ENCODE peak calls at places on chromosomes 5 and 9, in seven cellular contexts. One of them, this sample, is unnamed.

GRCh38 chr5:146528232-146528631 is 12.2 kb upstream of the GPR151 start:
- DNase-seq in NCI-H1092 treated with DMSO at 0.1 percent for 48 hours: no peak
- DNase-seq in ACHN: no peak
- DNase-seq in stimulated activated CD4-positive, alpha-beta T cell treated with anti-CD3 and anti-CD28 coated beads, TNF-alpha, amount 100 ng/mL, for 4 hours: no peak
- DNase-seq in T-helper 2 cell: no peak
- DNase-seq in cerebellar cortex: no peak
- DNase-seq in hepatic stellate cell: no peak
- DNase-seq in this sample: no peak

GRCh38 chr9:92962846-92963245 is 15.5 kb downstream of the FGD3 start:
- DNase-seq in NCI-H1092 treated with DMSO at 0.1 percent for 48 hours: no peak
- DNase-seq in ACHN: no peak
- DNase-seq in stimulated activated CD4-positive, alpha-beta T cell treated with anti-CD3 and anti-CD28 coated beads, TNF-alpha, amount 100 ng/mL, for 4 hours: no peak
- DNase-seq in T-helper 2 cell: no peak
- DNase-seq in cerebellar cortex: no peak
- DNase-seq in hepatic stellate cell: no peak
- DNase-seq in this sample: no peak

GRCh38 chr9:137255448-137256114 is 454 bp downstream of the NELFB start:
- DNase-seq in NCI-H1092 treated with DMSO at 0.1 percent for 48 hours: no peak
- DNase-seq in ACHN: no peak
- DNase-seq in stimulated activated CD4-positive, alpha-beta T cell treated with anti-CD3 and anti-CD28 coated beads, TNF-alpha, amount 100 ng/mL, for 4 hours: no peak
- DNase-seq in T-helper 2 cell: peak
- DNase-seq in cerebellar cortex: no peak
- DNase-seq in hepatic stellate cell: peak
- DNase-seq in this sample: peak

GRCh38 chr5:130141689-130142320 is 237.5 kb downstream of the CHSY3 start:
- DNase-seq in NCI-H1092 treated with DMSO at 0.1 percent for 48 hours: no peak
- DNase-seq in ACHN: peak
- DNase-seq in stimulated activated CD4-positive, alpha-beta T cell treated with anti-CD3 and anti-CD28 coated beads, TNF-alpha, amount 100 ng/mL, for 4 hours: no peak
- DNase-seq in T-helper 2 cell: peak
- DNase-seq in cerebellar cortex: peak
- DNase-seq in hepatic stellate cell: peak
- DNase-seq in this sample: no peak

GRCh38 chr9:133574791-133575672 is 34.2 kb downstream of the FAM163B start:
- DNase-seq in NCI-H1092 treated with DMSO at 0.1 percent for 48 hours: no peak
- DNase-seq in ACHN: no peak
- DNase-seq in stimulated activated CD4-positive, alpha-beta T cell treated with anti-CD3 and anti-CD28 coated beads, TNF-alpha, amount 100 ng/mL, for 4 hours: no peak
- DNase-seq in T-helper 2 cell: no peak
- DNase-seq in cerebellar cortex: no peak
- DNase-seq in hepatic stellate cell: no peak
- DNase-seq in this sample: no peak

GRCh38 chr9:69168709-69169217 is 5.3 kb upstream of the TJP2 start:
- DNase-seq in NCI-H1092 treated with DMSO at 0.1 percent for 48 hours: no peak
- DNase-seq in ACHN: no peak
- DNase-seq in stimulated activated CD4-positive, alpha-beta T cell treated with anti-CD3 and anti-CD28 coated beads, TNF-alpha, amount 100 ng/mL, for 4 hours: peak
- DNase-seq in T-helper 2 cell: peak
- DNase-seq in cerebellar cortex: no peak
- DNase-seq in hepatic stellate cell: no peak
- DNase-seq in this sample: peak

GRCh38 chr9:121298689-121299112 is 30.7 kb downstream of the GSN start:
- DNase-seq in NCI-H1092 treated with DMSO at 0.1 percent for 48 hours: no peak
- DNase-seq in ACHN: no peak
- DNase-seq in stimulated activated CD4-positive, alpha-beta T cell treated with anti-CD3 and anti-CD28 coated beads, TNF-alpha, amount 100 ng/mL, for 4 hours: no peak
- DNase-seq in T-helper 2 cell: no peak
- DNase-seq in cerebellar cortex: peak
- DNase-seq in hepatic stellate cell: peak
- DNase-seq in this sample: no peak

GRCh38 chr9:744790-745456 is 96.6 kb upstream of the DMRT1 start:
- DNase-seq in NCI-H1092 treated with DMSO at 0.1 percent for 48 hours: no peak
- DNase-seq in ACHN: no peak
- DNase-seq in stimulated activated CD4-positive, alpha-beta T cell treated with anti-CD3 and anti-CD28 coated beads, TNF-alpha, amount 100 ng/mL, for 4 hours: no peak
- DNase-seq in T-helper 2 cell: no peak
- DNase-seq in cerebellar cortex: peak
- DNase-seq in hepatic stellate cell: no peak
- DNase-seq in this sample: no peak

GRCh38 chr5:180717989-180718388 is 21.9 kb downstream of the OR2Y1 start:
- DNase-seq in NCI-H1092 treated with DMSO at 0.1 percent for 48 hours: no peak
- DNase-seq in ACHN: no peak
- DNase-seq in stimulated activated CD4-positive, alpha-beta T cell treated with anti-CD3 and anti-CD28 coated beads, TNF-alpha, amount 100 ng/mL, for 4 hours: no peak
- DNase-seq in T-helper 2 cell: peak
- DNase-seq in cerebellar cortex: no peak
- DNase-seq in hepatic stellate cell: no peak
- DNase-seq in this sample: no peak

GRCh38 chr5:43165323-43165722 is 26.7 kb upstream of the NIM1K start:
- DNase-seq in NCI-H1092 treated with DMSO at 0.1 percent for 48 hours: no peak
- DNase-seq in ACHN: no peak
- DNase-seq in stimulated activated CD4-positive, alpha-beta T cell treated with anti-CD3 and anti-CD28 coated beads, TNF-alpha, amount 100 ng/mL, for 4 hours: no peak
- DNase-seq in T-helper 2 cell: no peak
- DNase-seq in cerebellar cortex: no peak
- DNase-seq in hepatic stellate cell: no peak
- DNase-seq in this sample: no peak

GRCh38 chr5:109877670-109878045 is 187.9 kb downstream of the MAN2A1 start:
- DNase-seq in NCI-H1092 treated with DMSO at 0.1 percent for 48 hours: no peak
- DNase-seq in ACHN: no peak
- DNase-seq in stimulated activated CD4-positive, alpha-beta T cell treated with anti-CD3 and anti-CD28 coated beads, TNF-alpha, amount 100 ng/mL, for 4 hours: no peak
- DNase-seq in T-helper 2 cell: no peak
- DNase-seq in cerebellar cortex: no peak
- DNase-seq in hepatic stellate cell: no peak
- DNase-seq in this sample: no peak

GRCh38 chr5:168706655-168707069 is 127.5 kb upstream of the PANK3 start:
- DNase-seq in NCI-H1092 treated with DMSO at 0.1 percent for 48 hours: peak
- DNase-seq in ACHN: peak
- DNase-seq in stimulated activated CD4-positive, alpha-beta T cell treated with anti-CD3 and anti-CD28 coated beads, TNF-alpha, amount 100 ng/mL, for 4 hours: no peak
- DNase-seq in T-helper 2 cell: peak
- DNase-seq in cerebellar cortex: peak
- DNase-seq in hepatic stellate cell: peak
- DNase-seq in this sample: peak

GRCh38 chr5:310941-311434 is 10.5 kb upstream of the AHRR start:
- DNase-seq in NCI-H1092 treated with DMSO at 0.1 percent for 48 hours: no peak
- DNase-seq in ACHN: no peak
- DNase-seq in stimulated activated CD4-positive, alpha-beta T cell treated with anti-CD3 and anti-CD28 coated beads, TNF-alpha, amount 100 ng/mL, for 4 hours: no peak
- DNase-seq in T-helper 2 cell: no peak
- DNase-seq in cerebellar cortex: no peak
- DNase-seq in hepatic stellate cell: no peak
- DNase-seq in this sample: no peak